ENCODE peak calls at places on chromosomes 2 and 18, in five cellular contexts. E is omental fat pad, B is activated T-cell treated with anti-CD3 and anti-CD28 coated beads for 1 hour, F is amygdala, L is osteocyte. Y is an unnamed sample.

GRCh38 chr2:16718551-16719404 is 53.1 kb upstream of the CYRIA start:
- DNase-seq in E (no peak), F (no peak), B (no peak), L (no peak), Y (no peak)

GRCh38 chr18:30409120-30409519 is 633.4 kb downstream of the DSC3 start:
- DNase-seq in E (no peak), B (no peak), L (no peak), F (no peak), Y (no peak)

GRCh38 chr2:210586381-210586780 is 30.0 kb downstream of the CPS1 start:
- DNase-seq in B (no peak), F (no peak), E (no peak), L (no peak), Y (no peak)

GRCh38 chr2:233546101-233546500 is 20.5 kb downstream of the USP40 start:
- DNase-seq in F (no peak), E (no peak), B (no peak), L (no peak), Y (no peak)

GRCh38 chr18:58097127-58097906 is 53.3 kb downstream of the NEDD4L start:
- DNase-seq in E (no peak), B (no peak), L (no peak), F (no peak), Y (no peak)

GRCh38 chr2:211114826-211115450 is 558.5 kb downstream of the CPS1 start:
- DNase-seq in L (no peak), F (no peak), E (no peak), B (no peak), Y (no peak)

GRCh38 chr2:57906152-57906732 is 140.4 kb upstream of the VRK2 start:
- DNase-seq in L (no peak), E (no peak), F (no peak), B (no peak), Y (no peak)

GRCh38 chr2:218892693-218893348 is 12.2 kb downstream of the WNT10A start:
- DNase-seq in E (no peak), B (peak; percentile 74), L (no peak), F (no peak), Y (no peak)

GRCh38 chr2:111918383-111918806 is 20.0 kb downstream of the MERTK start:
- DNase-seq in E (no peak), L (no peak), F (no peak), B (no peak), Y (no peak)

GRCh38 chr2:175418224-175418843 is 236.8 kb upstream of the ATP5MC3 start:
- DNase-seq in B (no peak), F (no peak), E (no peak), L (no peak), Y (no peak)

GRCh38 chr2:105644174-105644980 is 100.3 kb upstream of the NCK2 start:
- DNase-seq in F (no peak), L (no peak), E (no peak), B (no peak), Y (no peak)

GRCh38 chr2:102041351-102041750 is 49.6 kb downstream of the IL1R2 start:
- DNase-seq in L (no peak), F (no peak), B (no peak), E (no peak), Y (peak; percentile 89)

GRCh38 chr2:135997380-135997779 is 12.0 kb upstream of the DARS1 start:
- DNase-seq in B (no peak), L (no peak), F (no peak), E (no peak), Y (no peak)

GRCh38 chr18:79961527-79962291 is 2.7 kb upstream of the HSBP1L1 start:
- DNase-seq in L (no peak), F (no peak), B (no peak), E (no peak), Y (no peak)

GRCh38 chr2:240765007-240765406 is 55.0 kb downstream of the KIF1A start:
- DNase-seq in E (no peak), B (no peak), L (no peak), F (no peak), Y (no peak)

GRCh38 chr18:6741290-6741689 is 11.8 kb downstream of the ARHGAP28 start:
- DNase-seq in F (no peak), E (no peak), L (no peak), B (no peak), Y (no peak)

GRCh38 chr2:794554-795244 is 117.5 kb upstream of the TMEM18 start:
- DNase-seq in B (no peak), L (no peak), E (no peak), F (no peak), Y (no peak)